ENCODE peak calls at places on chromosomes 4 and X, in six cellular contexts. W is astrocyte; S is heart right ventricle; C is A549; Z is effector memory CD4-positive, alpha-beta T cell; F is upper lobe of right lung. T is an unnamed sample.

GRCh38 chr4:80362578-80363181 is 27.1 kb downstream of the CFAP299 start:
- DNase-seq in F (peak), C (no peak), Z (peak), S (no peak), W (peak), T (no peak)

GRCh38 chrX:78710146-78710545 is 37.4 kb upstream of the LPAR4 start:
- DNase-seq in F (no peak), S (no peak), Z (no peak), C (no peak), W (peak), T (no peak)

GRCh38 chr4:1714303-1715001 is 2.3 kb upstream of the SLBP start:
- DNase-seq in Z (no peak), F (peak), W (no peak), S (no peak), C (no peak), T (peak)

GRCh38 chr4:153335665-153336064 is 8.8 kb upstream of the MND1 start:
- DNase-seq in F (no peak), S (no peak), W (peak), C (no peak), Z (no peak), T (no peak)

GRCh38 chr4:140257461-140258305 is 103.7 kb upstream of the MAML3 start:
- DNase-seq in C (no peak), Z (no peak), F (no peak), S (no peak), W (peak), T (no peak)

GRCh38 chrX:142036111-142036510 is 132.4 kb downstream of the MAGEC1 start:
- DNase-seq in Z (no peak), S (no peak), C (no peak), W (peak), F (no peak), T (no peak)

GRCh38 chrX:46941341-46941740 is 29.1 kb downstream of the JADE3 start:
- DNase-seq in Z (no peak), S (no peak), C (no peak), W (peak), F (no peak), T (no peak)

GRCh38 chr4:83267121-83267834 is 17.3 kb downstream of the COQ2 start:
- DNase-seq in C (peak), W (peak), F (no peak), S (no peak), Z (no peak), T (peak)

GRCh38 chrX:137427813-137428212 is 138.1 kb upstream of the ZIC3 start:
- DNase-seq in S (no peak), C (peak), F (no peak), Z (no peak), W (no peak), T (no peak)

GRCh38 chr4:25090516-25090915 is 59.8 kb upstream of the LGI2 start:
- DNase-seq in F (no peak), S (no peak), W (peak), C (no peak), Z (no peak), T (no peak)

GRCh38 chr4:40524642-40525041 is 105.0 kb downstream of the RBM47 start:
- DNase-seq in S (peak), C (no peak), F (no peak), Z (no peak), W (peak), T (no peak)

GRCh38 chrX:110082156-110082555 is 79.2 kb downstream of the TMEM164 start:
- DNase-seq in W (peak), Z (no peak), C (no peak), F (no peak), S (no peak), T (no peak)

GRCh38 chrX:78650906-78651437 is 8.2 kb downstream of the RTL3 start:
- DNase-seq in F (no peak), W (peak), Z (no peak), C (no peak), S (no peak), T (no peak)

GRCh38 chrX:67503004-67503403 is 40.8 kb upstream of the AR start:
- DNase-seq in Z (no peak), C (no peak), W (no peak), F (no peak), S (no peak), T (no peak)

GRCh38 chr4:5892321-5893012 is 419 bp downstream of the CRMP1 start:
- DNase-seq in S (no peak), C (no peak), F (no peak), W (no peak), Z (no peak), T (no peak)

GRCh38 chrX:40158036-40158706 is 60.4 kb upstream of the BCOR start:
- DNase-seq in F (peak), S (no peak), C (peak), Z (no peak), W (no peak), T (peak)

GRCh38 chr4:182643801-182644311 is 273.3 kb downstream of the DCTD start:
- DNase-seq in F (no peak), W (peak), C (no peak), S (peak), Z (no peak), T (peak)

GRCh38 chrX:17405225-17405969 is 30.4 kb downstream of the NHS start:
- DNase-seq in Z (no peak), F (no peak), C (peak), S (no peak), W (peak), T (no peak)

GRCh38 chrX:68831405-68832100 is 2.7 kb downstream of the EFNB1 start:
- DNase-seq in W (no peak), F (no peak), C (no peak), S (no peak), Z (no peak), T (no peak)

GRCh38 chr4:41448935-41449334 is 89.0 kb upstream of the LIMCH1 start:
- DNase-seq in S (no peak), C (no peak), F (no peak), W (no peak), Z (no peak), T (no peak)

GRCh38 chr4:102780476-102781144 is 19.8 kb upstream of the MANBA start:
- DNase-seq in F (no peak), S (no peak), W (peak), Z (no peak), C (no peak), T (no peak)

GRCh38 chr4:148288448-148288847 is 153.8 kb downstream of the NR3C2 start:
- DNase-seq in F (no peak), Z (no peak), S (peak), W (no peak), C (no peak), T (no peak)

GRCh38 chrX:83469551-83469950 is 38.5 kb upstream of the POU3F4 start:
- DNase-seq in S (no peak), C (peak), Z (no peak), W (peak), F (no peak), T (no peak)

GRCh38 chr4:180827610-180828009 is 1415.6 kb upstream of the TENM3 start:
- DNase-seq in F (no peak), S (no peak), W (no peak), C (no peak), Z (no peak), T (no peak)

GRCh38 chrX:38879631-38880220 is 78.5 kb downstream of the MID1IP1 start:
- DNase-seq in W (no peak), S (peak), F (no peak), Z (no peak), C (no peak), T (no peak)

GRCh38 chr4:125390727-125391126 is 76.0 kb downstream of the FAT4 start:
- DNase-seq in C (no peak), Z (no peak), W (no peak), F (no peak), S (no peak), T (no peak)

GRCh38 chrX:119134466-119134865 is 6.9 kb upstream of the KIAA1210 start:
- DNase-seq in F (no peak), S (no peak), C (no peak), W (no peak), Z (no peak), T (no peak)

GRCh38 chr4:152278505-152279301 is 257.2 kb downstream of the FBXW7 start:
- DNase-seq in F (no peak), W (no peak), C (no peak), S (no peak), Z (no peak), T (no peak)

GRCh38 chrX:108018659-108019381 is 26.0 kb upstream of the VSIG1 start:
- DNase-seq in S (no peak), C (no peak), W (no peak), F (no peak), Z (peak), T (no peak)

GRCh38 chrX:46140272-46140671 is 404.9 kb downstream of the ZNF674 start:
- DNase-seq in C (no peak), W (peak), F (no peak), S (no peak), Z (no peak), T (no peak)

GRCh38 chr4:130808492-130808891 is 1712.5 kb downstream of the C4orf33 start:
- DNase-seq in W (no peak), C (no peak), Z (no peak), S (no peak), F (no peak), T (no peak)

GRCh38 chr4:187157380-187157958 is 433.8 kb upstream of the FAT1 start:
- DNase-seq in F (no peak), C (no peak), W (no peak), S (no peak), Z (no peak), T (no peak)

GRCh38 chrX:52544147-52544840 is 27.4 kb upstream of the XAGE1B start:
- DNase-seq in W (no peak), F (no peak), Z (no peak), C (no peak), S (no peak), T (no peak)

GRCh38 chrX:14913241-14913640 is 40.0 kb downstream of the MOSPD2 start:
- DNase-seq in C (no peak), Z (no peak), S (no peak), W (peak), F (no peak), T (no peak)

GRCh38 chr4:122716825-122717448 is 15.6 kb upstream of the BBS12 start:
- DNase-seq in Z (peak), S (peak), W (peak), C (peak), F (no peak), T (peak)

GRCh38 chr4:84568496-84568895 is 14.4 kb upstream of the CDS1 start:
- DNase-seq in S (no peak), Z (no peak), F (no peak), C (no peak), W (no peak), T (no peak)

GRCh38 chr4:162131256-162131655 is 32.5 kb downstream of the FSTL5 start:
- DNase-seq in F (no peak), S (no peak), C (no peak), Z (no peak), W (no peak), T (no peak)

GRCh38 chr4:141078871-141079270 is 54.4 kb downstream of the RNF150 start:
- DNase-seq in W (peak), Z (no peak), F (no peak), S (no peak), C (no peak), T (no peak)

GRCh38 chrX:136496359-136496767 is 1.0 kb upstream of the HTATSF1 start:
- DNase-seq in F (no peak), Z (no peak), W (no peak), C (no peak), S (no peak), T (no peak)

GRCh38 chr4:38082424-38083374 is 122.5 kb downstream of the PTTG2 start:
- DNase-seq in S (no peak), W (peak), Z (no peak), C (no peak), F (no peak), T (no peak)
- H3K27ac ChIP-seq in S (peak), W (peak), Z (no peak), C (no peak), F (peak), T (no peak)

DNA sequence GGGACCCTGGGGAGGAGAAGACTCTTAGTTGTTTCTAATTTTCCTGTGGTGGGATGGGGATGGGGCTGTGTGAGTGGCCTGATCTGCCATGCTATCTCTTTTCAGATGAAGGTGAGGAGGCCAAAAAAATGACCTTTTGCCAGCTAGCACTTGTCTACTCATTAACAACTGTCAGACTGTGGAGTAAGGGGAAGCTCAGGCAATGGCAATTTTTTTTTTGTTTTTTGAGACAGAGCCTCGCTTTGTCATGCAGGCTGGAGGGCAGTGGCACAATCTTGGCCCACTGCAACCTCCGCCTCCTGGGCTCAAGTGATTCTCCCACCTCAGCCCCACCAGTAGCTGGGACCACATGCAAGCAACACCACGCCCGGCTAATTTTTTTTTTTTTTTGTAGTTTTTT is 23.0 kb downstream of the BCORL1 start:
- DNase-seq in F (no peak), W (no peak), S (no peak), Z (no peak), C (no peak), T (peak)
- H3K4me3 ChIP-seq in F (no peak), W (no peak), S (no peak), Z (no peak), C (no peak), T (no peak)

GRCh38 chr4:143336828-143337599 is at the start of gene GAB1:
- DNase-seq in W (peak), C (peak), F (peak), S (peak), Z (no peak), T (peak)

GRCh38 chr4:143339497-143339896 is 2.8 kb downstream of the GAB1 start:
- DNase-seq in Z (no peak), S (no peak), F (no peak), C (no peak), W (no peak), T (no peak)

GRCh38 chr4:143335979-143336827 is 473 bp upstream of the GAB1 start:
- DNase-seq in W (peak), C (peak), Z (no peak), F (peak), S (peak), T (peak)

GRCh38 chr4:143337600-143338287 is 1.1 kb downstream of the GAB1 start:
- DNase-seq in C (no peak), F (peak), W (peak), S (peak), Z (no peak), T (peak)

GRCh38 chr4:143338313-143338712 is 1.6 kb downstream of the GAB1 start:
- DNase-seq in F (no peak), S (no peak), W (no peak), Z (no peak), C (no peak), T (no peak)
- H3K27ac ChIP-seq in F (no peak), S (peak), W (no peak), Z (no peak), C (no peak), T (no peak)

GRCh38 chr4:169330811-169331210 is 60.1 kb upstream of the SH3RF1 start:
- DNase-seq in S (no peak), F (no peak), W (no peak), C (no peak), Z (no peak), T (no peak)
- H3K4me3 ChIP-seq in S (no peak), F (no peak), W (no peak), C (no peak), Z (no peak), T (no peak)

GRCh38 chrX:29903365-29903764 is 312.0 kb upstream of the MAGEB2 start:
- DNase-seq in Z (no peak), C (no peak), W (no peak), F (no peak), S (no peak), T (no peak)

DNA sequence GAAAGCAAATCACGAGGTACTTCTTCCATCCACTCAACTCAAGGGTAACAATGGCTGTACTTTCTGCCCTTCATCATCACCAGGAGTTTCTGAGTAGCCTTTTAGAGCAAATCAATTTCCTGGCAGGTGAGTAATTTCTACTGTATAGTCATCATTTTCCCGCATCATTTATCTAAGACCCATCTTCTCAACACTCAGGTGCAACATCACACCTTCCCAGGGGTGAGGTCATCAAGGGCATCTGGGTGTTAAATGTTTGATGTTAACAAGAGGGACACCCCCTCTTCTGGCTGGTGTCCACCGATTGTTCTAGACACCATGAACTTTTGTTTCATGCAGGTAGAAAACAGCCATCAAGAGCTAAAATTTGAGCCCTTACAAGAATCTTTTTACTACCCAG is 313.4 kb upstream of the MAGEB2 start:
- DNase-seq in W (no peak), C (no peak), F (no peak), S (no peak), Z (no peak), T (no peak)
- H3K27ac ChIP-seq in W (no peak), C (no peak), F (no peak), S (no peak), Z (no peak), T (no peak)

GRCh38 chr4:76195326-76195725 is 18.3 kb downstream of the SCARB2 start:
- DNase-seq in S (no peak), W (peak), Z (no peak), F (no peak), C (no peak), T (no peak)
- H3K4me3 ChIP-seq in S (no peak), W (no peak), Z (no peak), F (no peak), C (no peak), T (no peak)

GRCh38 chr4:53196872-53197759 is 168.7 kb downstream of the SCFD2 start:
- DNase-seq in W (peak), S (no peak), C (peak), F (no peak), Z (no peak), T (no peak)
- H3K27ac ChIP-seq in W (no peak), S (no peak), C (no peak), F (no peak), Z (no peak), T (no peak)